ENCODE peak calls at places on chromosomes 2 and 18, in ten cellular contexts. K, C, B, P, T, G, X, Y, R and S are unnamed samples.

GRCh38 chr2:181326605-181327004 is 130.6 kb upstream of the ITGA4 start:
- DNase-seq in G (no peak), T (no peak), Y (no peak), B (no peak), P (no peak), C (no peak), K (peak; percentile 7), X (no peak), R (no peak), S (no peak)

GRCh38 chr18:80112623-80113248 is 3.7 kb downstream of the ADNP2 start:
- DNase-seq in P (no peak), C (no peak), B (no peak), K (no peak), X (no peak), Y (no peak), G (no peak), T (no peak), R (peak; percentile 47), S (no peak)

GRCh38 chr2:67561411-67561965 is 164.4 kb downstream of the ETAA1 start:
- DNase-seq in P (no peak), G (no peak), R (peak; percentile 80), B (peak; percentile 81), K (no peak), X (no peak), Y (peak; percentile 73), C (no peak), T (no peak), S (no peak)

GRCh38 chr2:186309901-186310300 is 176.2 kb upstream of the ZC3H15 start:
- DNase-seq in R (peak; percentile 5), P (no peak), K (no peak), X (no peak), B (peak; percentile 8), Y (no peak), G (no peak), T (no peak), C (no peak), S (no peak)

GRCh38 chr2:120397362-120397811 is 51.5 kb downstream of the INHBB start:
- DNase-seq in P (no peak), X (no peak), G (no peak), T (no peak), C (no peak), B (peak; percentile 37), Y (no peak), K (no peak), R (peak; percentile 26), S (no peak)

GRCh38 chr2:201440182-201440581 is 11.1 kb downstream of the TRAK2 start:
- DNase-seq in P (no peak), T (no peak), K (no peak), C (no peak), X (no peak), Y (no peak), B (peak; percentile 47), G (no peak), R (no peak), S (no peak)

GRCh38 chr2:38676681-38677080 is 10.8 kb downstream of the GALM start:
- DNase-seq in R (no peak), T (no peak), X (no peak), K (no peak), B (no peak), G (no peak), P (no peak), C (no peak), Y (no peak), S (no peak)

GRCh38 chr2:144323946-144324345 is 196.0 kb downstream of the ZEB2 start:
- DNase-seq in K (no peak), C (no peak), G (no peak), B (no peak), T (no peak), P (no peak), X (no peak), R (no peak), Y (no peak), S (no peak)

GRCh38 chr2:102065675-102066252 is 74.0 kb downstream of the IL1R2 start:
- DNase-seq in X (no peak), P (no peak), K (no peak), R (peak; percentile 91), G (peak; percentile 74), C (no peak), B (peak; percentile 73), T (no peak), Y (no peak), S (no peak)

GRCh38 chr2:9179572-9180201 is 26.9 kb upstream of the ASAP2 start:
- DNase-seq in Y (no peak), P (no peak), C (no peak), X (no peak), B (peak; percentile 49), G (no peak), R (peak; percentile 88), K (no peak), T (no peak), S (no peak)

GRCh38 chr2:165406053-165406628 is 63.4 kb upstream of the CSRNP3 start:
- DNase-seq in X (no peak), G (no peak), P (no peak), T (no peak), R (peak; percentile 8), K (peak; percentile 47), Y (no peak), C (no peak), B (no peak), S (no peak)

GRCh38 chr2:174454566-174454965 is 32.3 kb downstream of the GPR155 start:
- DNase-seq in R (no peak), P (no peak), Y (no peak), K (no peak), B (no peak), T (no peak), X (no peak), C (no peak), G (no peak), S (no peak)

GRCh38 chr2:228329279-228329678 is 147.8 kb upstream of the SPHKAP start:
- DNase-seq in Y (no peak), C (no peak), G (no peak), P (no peak), K (no peak), T (no peak), R (no peak), B (no peak), X (no peak), S (no peak)

GRCh38 chr2:233063976-233064411 is 3.9 kb downstream of the INPP5D start:
- DNase-seq in B (no peak), C (no peak), R (no peak), P (no peak), G (no peak), T (no peak), K (no peak), X (no peak), Y (no peak), S (no peak)

GRCh38 chr2:144404621-144405312 is 115.2 kb downstream of the ZEB2 start:
- DNase-seq in K (no peak), B (no peak), X (no peak), C (no peak), Y (no peak), T (no peak), G (no peak), R (peak; percentile 27), P (no peak), S (no peak)

GRCh38 chr2:143451622-143452021 is 322.4 kb downstream of the ARHGAP15 start:
- DNase-seq in K (no peak), R (peak; percentile 75), X (no peak), Y (no peak), G (no peak), B (peak; percentile 13), P (no peak), T (no peak), C (no peak), S (no peak)

GRCh38 chr2:17401096-17401495 is 117.1 kb downstream of the RAD51AP2 start:
- DNase-seq in B (no peak), R (peak; percentile 0), K (no peak), T (no peak), C (no peak), G (no peak), X (no peak), Y (no peak), P (no peak), S (no peak)
- H3K27me3 ChIP-seq in B (no peaks in the 10 kb centered on the region), R (no peaks in the 10 kb centered on the region), K (no peaks in the 10 kb centered on the region), T (no peaks in the 10 kb centered on the region), C (no peaks in the 10 kb centered on the region), G (no peaks in the 10 kb centered on the region), X (no peaks in the 10 kb centered on the region), Y (no peaks in the 10 kb centered on the region), P (no peaks in the 10 kb centered on the region), S (no peaks in the 10 kb centered on the region)

DNA sequence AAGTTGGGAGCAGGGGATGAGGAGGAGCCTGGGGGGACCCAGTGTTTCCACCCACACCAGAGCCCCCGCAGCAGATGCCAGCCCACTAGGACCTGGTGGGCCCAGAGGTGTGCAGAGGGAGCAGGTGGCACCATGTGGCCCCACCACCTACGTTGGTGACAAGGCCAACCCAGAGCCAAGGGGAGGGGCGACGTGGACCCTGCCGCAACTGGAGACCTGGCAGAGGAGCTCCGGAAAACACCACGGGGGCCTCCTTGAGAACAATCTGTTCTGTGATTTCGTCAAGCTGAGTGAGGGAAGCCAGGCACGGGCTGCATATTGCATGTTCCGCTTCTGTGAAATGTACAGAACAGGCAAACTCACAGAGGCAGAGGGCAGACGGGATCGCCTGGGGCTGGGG is 49.1 kb upstream of the GPC1 start:
- DNase-seq in K (no peak), X (no peak), C (no peak), P (no peak), Y (peak; percentile 9), R (no peak), T (no peak), G (no peak), B (peak; percentile 57), S (no peak)
- H3K4me3 ChIP-seq in K (no peak overlapping the region), X (no peak overlapping the region), C (no peak overlapping the region), P (no peak overlapping the region), Y (no peak overlapping the region), R (no peak overlapping the region), T (no peak overlapping the region), G (no peak overlapping the region), B (no peak overlapping the region), S (no peak overlapping the region)

GRCh38 chr2:237391140-237391539 is 22.8 kb downstream of the COL6A3 start:
- DNase-seq in X (no peak), T (no peak), K (no peak), G (no peak), C (no peak), R (no peak), Y (no peak), B (no peak), P (no peak), S (no peak)
- H3K27me3 ChIP-seq in X (no peaks in the 10 kb centered on the region), T (peaks cover 3% of the 10 kb centered on the region), K (peaks cover 1% of the 10 kb centered on the region), G (no peaks in the 10 kb centered on the region), C (no peaks in the 10 kb centered on the region), R (no peaks in the 10 kb centered on the region), Y (no peaks in the 10 kb centered on the region), B (no peaks in the 10 kb centered on the region), P (no peaks in the 10 kb centered on the region), S (no peaks in the 10 kb centered on the region)

GRCh38 chr18:47321815-47322214 is 70.4 kb upstream of the SKOR2 start:
- DNase-seq in K (no peak), B (no peak), R (no peak), T (no peak), P (no peak), C (no peak), X (no peak), Y (no peak), G (no peak), S (no peak)

GRCh38 chr18:47317824-47318508 is 66.5 kb upstream of the SKOR2 start:
- DNase-seq in G (no peak), C (no peak), T (no peak), B (peak; percentile 19), P (no peak), Y (no peak), K (no peak), X (no peak), R (no peak), S (no peak)

DNA sequence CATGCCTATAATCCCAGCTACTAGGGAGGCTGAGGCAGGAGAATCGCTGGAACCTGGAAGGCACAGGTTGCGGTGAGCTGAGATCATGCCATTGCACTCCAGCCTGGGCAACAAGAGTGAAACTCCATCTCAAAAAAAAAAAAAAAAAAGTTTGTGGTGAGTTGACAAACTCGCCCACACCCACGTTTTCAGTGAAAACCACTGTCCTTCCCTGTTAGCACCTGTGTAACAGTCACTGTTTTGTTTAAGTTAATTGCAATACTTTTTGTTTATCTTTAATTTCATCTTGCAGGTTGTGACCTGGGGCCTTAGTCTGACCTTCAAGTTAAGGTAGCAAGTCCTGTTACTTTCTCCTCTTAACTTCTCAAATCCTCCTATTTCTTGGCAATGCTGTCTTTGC is 65.5 kb upstream of the SKOR2 start:
- DNase-seq in P (no peak), G (no peak), Y (no peak), T (no peak), X (no peak), B (no peak), R (no peak), C (no peak), K (no peak), S (no peak)
- H3K4me3 ChIP-seq in P (no peak overlapping the region), G (no peak overlapping the region), Y (no peak overlapping the region), T (no peak overlapping the region), X (no peak overlapping the region), B (no peak overlapping the region), R (no peak overlapping the region), C (no peak overlapping the region), K (no peak overlapping the region), S (no peak overlapping the region)